ENCODE peak calls at places on chromosomes 3 and 15, in ten cellular contexts. One of them, this sample, is unnamed.
A peak's percentile ranks its signal among the peaks of the same experiment; 100 is the strongest.

GRCh38 chr15:72935521-72935920 is 116.7 kb upstream of the NEO1 start:
- DNase-seq in NCI-H345: no peak
- DNase-seq in retina: no peak
- DNase-seq in body of pancreas: no peak
- DNase-seq in Daoy: no peak
- DNase-seq in effector memory CD8-positive, alpha-beta T cell: no peak
- DNase-seq in EH: no peak
- DNase-seq in coronary artery: no peak
- DNase-seq in naive thymus-derived CD4-positive, alpha-beta T cell: no peak
- DNase-seq in T-cell: no peak
- DNase-seq in this sample: no peak

GRCh38 chr3:72179107-72179464 is 394.1 kb upstream of the PROK2 start:
- DNase-seq in NCI-H345: no peak
- DNase-seq in retina: no peak
- DNase-seq in body of pancreas: no peak
- DNase-seq in Daoy: no peak
- DNase-seq in effector memory CD8-positive, alpha-beta T cell: no peak
- DNase-seq in EH: no peak
- DNase-seq in coronary artery: no peak
- DNase-seq in naive thymus-derived CD4-positive, alpha-beta T cell: no peak
- DNase-seq in T-cell: no peak
- DNase-seq in this sample: no peak

GRCh38 chr3:13073042-13073906 is at the start of gene IQSEC1:
- DNase-seq in NCI-H345: peak; percentile 72
- DNase-seq in retina: peak; percentile 92
- DNase-seq in body of pancreas: peak; percentile 28
- DNase-seq in Daoy: peak; percentile 19
- DNase-seq in effector memory CD8-positive, alpha-beta T cell: peak; percentile 77
- DNase-seq in EH: peak; percentile 25
- DNase-seq in coronary artery: no peak
- DNase-seq in naive thymus-derived CD4-positive, alpha-beta T cell: peak; percentile 54
- DNase-seq in T-cell: peak; percentile 77
- DNase-seq in this sample: no peak

GRCh38 chr15:89399390-89400120 is 64.9 kb upstream of the POLG start:
- DNase-seq in NCI-H345: peak; percentile 47
- DNase-seq in retina: peak; percentile 76
- DNase-seq in body of pancreas: no peak
- DNase-seq in Daoy: peak; percentile 70
- DNase-seq in effector memory CD8-positive, alpha-beta T cell: peak; percentile 19
- DNase-seq in EH: peak; percentile 44
- DNase-seq in coronary artery: no peak
- DNase-seq in naive thymus-derived CD4-positive, alpha-beta T cell: no peak
- DNase-seq in T-cell: peak; percentile 37
- DNase-seq in this sample: no peak

GRCh38 chr3:179801263-179801662 is 148.4 kb downstream of the USP13 start:
- DNase-seq in NCI-H345: no peak
- DNase-seq in retina: no peak
- DNase-seq in body of pancreas: peak; percentile 22
- DNase-seq in Daoy: no peak
- DNase-seq in effector memory CD8-positive, alpha-beta T cell: no peak
- DNase-seq in EH: peak; percentile 82
- DNase-seq in coronary artery: no peak
- DNase-seq in naive thymus-derived CD4-positive, alpha-beta T cell: no peak
- DNase-seq in T-cell: no peak
- DNase-seq in this sample: no peak

GRCh38 chr15:33086500-33087141 is 107.9 kb downstream of the FMN1 start:
- DNase-seq in NCI-H345: peak; percentile 34
- DNase-seq in retina: peak; percentile 22
- DNase-seq in body of pancreas: no peak
- DNase-seq in Daoy: peak; percentile 51
- DNase-seq in effector memory CD8-positive, alpha-beta T cell: no peak
- DNase-seq in EH: peak; percentile 79
- DNase-seq in coronary artery: no peak
- DNase-seq in naive thymus-derived CD4-positive, alpha-beta T cell: no peak
- DNase-seq in T-cell: no peak
- DNase-seq in this sample: peak; percentile 9

GRCh38 chr3:178170698-178171535 is 365.3 kb upstream of the KCNMB2 start:
- DNase-seq in NCI-H345: no peak
- DNase-seq in retina: peak; percentile 27
- DNase-seq in body of pancreas: no peak
- DNase-seq in Daoy: peak; percentile 79
- DNase-seq in effector memory CD8-positive, alpha-beta T cell: no peak
- DNase-seq in EH: peak; percentile 85
- DNase-seq in coronary artery: no peak
- DNase-seq in naive thymus-derived CD4-positive, alpha-beta T cell: no peak
- DNase-seq in T-cell: no peak
- DNase-seq in this sample: peak; percentile 22

GRCh38 chr3:154178172-154178571 is 57.0 kb downstream of the ARHGEF26 start:
- DNase-seq in NCI-H345: no peak
- DNase-seq in retina: no peak
- DNase-seq in body of pancreas: no peak
- DNase-seq in Daoy: no peak
- DNase-seq in effector memory CD8-positive, alpha-beta T cell: no peak
- DNase-seq in EH: no peak
- DNase-seq in coronary artery: no peak
- DNase-seq in naive thymus-derived CD4-positive, alpha-beta T cell: no peak
- DNase-seq in T-cell: no peak
- DNase-seq in this sample: no peak

GRCh38 chr3:39000008-39000450 is 51.7 kb downstream of the SCN11A start:
- DNase-seq in NCI-H345: peak; percentile 53
- DNase-seq in retina: peak; percentile 47
- DNase-seq in body of pancreas: no peak
- DNase-seq in Daoy: peak; percentile 39
- DNase-seq in effector memory CD8-positive, alpha-beta T cell: no peak
- DNase-seq in EH: peak; percentile 71
- DNase-seq in coronary artery: no peak
- DNase-seq in naive thymus-derived CD4-positive, alpha-beta T cell: peak; percentile 27
- DNase-seq in T-cell: no peak
- DNase-seq in this sample: no peak

GRCh38 chr3:197960694-197961581 is 921 bp downstream of the LMLN start:
- DNase-seq in NCI-H345: no peak
- DNase-seq in retina: no peak
- DNase-seq in body of pancreas: no peak
- DNase-seq in Daoy: peak; percentile 70
- DNase-seq in effector memory CD8-positive, alpha-beta T cell: no peak
- DNase-seq in EH: peak; percentile 35
- DNase-seq in coronary artery: no peak
- DNase-seq in naive thymus-derived CD4-positive, alpha-beta T cell: no peak
- DNase-seq in T-cell: no peak
- DNase-seq in this sample: no peak

GRCh38 chr15:30992465-30992864 is 1.0 kb upstream of the MTMR10 start:
- DNase-seq in NCI-H345: no peak
- DNase-seq in retina: no peak
- DNase-seq in body of pancreas: no peak
- DNase-seq in Daoy: peak; percentile 17
- DNase-seq in effector memory CD8-positive, alpha-beta T cell: no peak
- DNase-seq in EH: no peak
- DNase-seq in coronary artery: no peak
- DNase-seq in naive thymus-derived CD4-positive, alpha-beta T cell: no peak
- DNase-seq in T-cell: no peak
- DNase-seq in this sample: no peak

GRCh38 chr15:98581715-98582114 is 66.6 kb upstream of the IGF1R start:
- DNase-seq in NCI-H345: no peak
- DNase-seq in retina: no peak
- DNase-seq in body of pancreas: peak; percentile 17
- DNase-seq in Daoy: no peak
- DNase-seq in effector memory CD8-positive, alpha-beta T cell: no peak
- DNase-seq in EH: no peak
- DNase-seq in coronary artery: no peak
- DNase-seq in naive thymus-derived CD4-positive, alpha-beta T cell: peak; percentile 39
- DNase-seq in T-cell: no peak
- DNase-seq in this sample: no peak

GRCh38 chr15:83747050-83747717 is 93.3 kb downstream of the ADAMTSL3 start:
- DNase-seq in NCI-H345: no peak
- DNase-seq in retina: no peak
- DNase-seq in body of pancreas: peak; percentile 41
- DNase-seq in Daoy: peak; percentile 42
- DNase-seq in effector memory CD8-positive, alpha-beta T cell: no peak
- DNase-seq in EH: peak; percentile 1
- DNase-seq in coronary artery: no peak
- DNase-seq in naive thymus-derived CD4-positive, alpha-beta T cell: no peak
- DNase-seq in T-cell: no peak
- DNase-seq in this sample: no peak

GRCh38 chr3:24522155-24522579 is 27.5 kb upstream of the THRB start:
- DNase-seq in NCI-H345: no peak
- DNase-seq in retina: peak; percentile 81
- DNase-seq in body of pancreas: no peak
- DNase-seq in Daoy: peak; percentile 2
- DNase-seq in effector memory CD8-positive, alpha-beta T cell: no peak
- DNase-seq in EH: no peak
- DNase-seq in coronary artery: no peak
- DNase-seq in naive thymus-derived CD4-positive, alpha-beta T cell: no peak
- DNase-seq in T-cell: no peak
- DNase-seq in this sample: no peak

GRCh38 chr3:81581966-81582599 is 179.4 kb downstream of the GBE1 start:
- DNase-seq in NCI-H345: peak; percentile 12
- DNase-seq in retina: peak; percentile 20
- DNase-seq in body of pancreas: peak; percentile 30
- DNase-seq in Daoy: peak; percentile 19
- DNase-seq in effector memory CD8-positive, alpha-beta T cell: no peak
- DNase-seq in EH: peak; percentile 56
- DNase-seq in coronary artery: no peak
- DNase-seq in naive thymus-derived CD4-positive, alpha-beta T cell: no peak
- DNase-seq in T-cell: no peak
- DNase-seq in this sample: no peak

GRCh38 chr3:97884724-97885123 is 62.9 kb downstream of the CRYBG3 start:
- DNase-seq in NCI-H345: no peak
- DNase-seq in retina: no peak
- DNase-seq in body of pancreas: no peak
- DNase-seq in Daoy: no peak
- DNase-seq in effector memory CD8-positive, alpha-beta T cell: no peak
- DNase-seq in EH: no peak
- DNase-seq in coronary artery: no peak
- DNase-seq in naive thymus-derived CD4-positive, alpha-beta T cell: no peak
- DNase-seq in T-cell: no peak
- DNase-seq in this sample: no peak

GRCh38 chr3:152381881-152382295 is 113.2 kb downstream of the MBNL1 start:
- DNase-seq in NCI-H345: no peak
- DNase-seq in retina: no peak
- DNase-seq in body of pancreas: no peak
- DNase-seq in Daoy: no peak
- DNase-seq in effector memory CD8-positive, alpha-beta T cell: no peak
- DNase-seq in EH: no peak
- DNase-seq in coronary artery: no peak
- DNase-seq in naive thymus-derived CD4-positive, alpha-beta T cell: no peak
- DNase-seq in T-cell: no peak
- DNase-seq in this sample: no peak

GRCh38 chr3:39196671-39197446 is 4.5 kb upstream of the XIRP1 start:
- DNase-seq in NCI-H345: peak; percentile 16
- DNase-seq in retina: no peak
- DNase-seq in body of pancreas: no peak
- DNase-seq in Daoy: no peak
- DNase-seq in effector memory CD8-positive, alpha-beta T cell: no peak
- DNase-seq in EH: peak; percentile 37
- DNase-seq in coronary artery: no peak
- DNase-seq in naive thymus-derived CD4-positive, alpha-beta T cell: no peak
- DNase-seq in T-cell: no peak
- DNase-seq in this sample: no peak

GRCh38 chr15:79067969-79068368 is 22.6 kb downstream of the RASGRF1 start:
- DNase-seq in NCI-H345: peak; percentile 8
- DNase-seq in retina: no peak
- DNase-seq in body of pancreas: no peak
- DNase-seq in Daoy: no peak
- DNase-seq in effector memory CD8-positive, alpha-beta T cell: no peak
- DNase-seq in EH: no peak
- DNase-seq in coronary artery: no peak
- DNase-seq in naive thymus-derived CD4-positive, alpha-beta T cell: no peak
- DNase-seq in T-cell: no peak
- DNase-seq in this sample: no peak

GRCh38 chr15:70047386-70048195 is 50.1 kb downstream of the TLE3 start:
- DNase-seq in NCI-H345: no peak
- DNase-seq in retina: no peak
- DNase-seq in body of pancreas: no peak
- DNase-seq in Daoy: no peak
- DNase-seq in effector memory CD8-positive, alpha-beta T cell: no peak
- DNase-seq in EH: peak; percentile 31
- DNase-seq in coronary artery: no peak
- DNase-seq in naive thymus-derived CD4-positive, alpha-beta T cell: no peak
- DNase-seq in T-cell: no peak
- DNase-seq in this sample: no peak

GRCh38 chr3:195704433-195704999 is 16.3 kb upstream of the MUC20 start:
- DNase-seq in NCI-H345: no peak
- DNase-seq in retina: no peak
- DNase-seq in body of pancreas: no peak
- DNase-seq in Daoy: no peak
- DNase-seq in effector memory CD8-positive, alpha-beta T cell: no peak
- DNase-seq in EH: no peak
- DNase-seq in coronary artery: no peak
- DNase-seq in naive thymus-derived CD4-positive, alpha-beta T cell: no peak
- DNase-seq in T-cell: no peak
- DNase-seq in this sample: no peak

GRCh38 chr3:127697531-127698240 is 24.9 kb downstream of the ABTB1 start:
- DNase-seq in NCI-H345: peak; percentile 40
- DNase-seq in retina: peak; percentile 88
- DNase-seq in body of pancreas: peak; percentile 84
- DNase-seq in Daoy: peak; percentile 86
- DNase-seq in effector memory CD8-positive, alpha-beta T cell: peak; percentile 41
- DNase-seq in EH: peak; percentile 86
- DNase-seq in coronary artery: peak; percentile 91
- DNase-seq in naive thymus-derived CD4-positive, alpha-beta T cell: peak; percentile 31
- DNase-seq in T-cell: peak; percentile 70
- DNase-seq in this sample: no peak